ENCODE peak calls at places on chromosomes 7 and 10, in five cellular contexts. P, G, K, Z and J are unnamed samples.
A peak's percentile ranks its signal among the peaks of the same experiment; 100 is the strongest.

GRCh38 chr10:92990615-92991014 is 70.0 kb upstream of the CYP26C1 start:
- DNase-seq in P (no peak), G (no peak), K (no peak), Z (no peak), J (no peak)

GRCh38 chr10:48693206-48693605 is 8.5 kb downstream of the WDFY4 start:
- DNase-seq in P (no peak), G (no peak), K (no peak), Z (no peak), J (no peak)

GRCh38 chr7:85522070-85522469 is 335.2 kb upstream of the SEMA3D start:
- DNase-seq in P (no peak), G (no peak), K (no peak), Z (no peak), J (no peak)

GRCh38 chr7:156988605-156989185 is 21.8 kb downstream of the MNX1 start:
- DNase-seq in P (peak; percentile 75), G (no peak), K (no peak), Z (peak; percentile 68), J (no peak)

GRCh38 chr10:92747600-92747999 is 57.8 kb downstream of the HHEX start:
- DNase-seq in P (no peak), G (no peak), K (no peak), Z (no peak), J (no peak)

GRCh38 chr10:44397476-44398225 is 12.8 kb upstream of the CXCL12 start:
- DNase-seq in P (peak; percentile 62), G (no peak), K (no peak), Z (no peak), J (no peak)

GRCh38 chr10:51020175-51020574 is 54.1 kb upstream of the PRKG1 start:
- DNase-seq in P (no peak), G (no peak), K (no peak), Z (no peak), J (no peak)

GRCh38 chr10:105837951-105838350 is 1196.9 kb downstream of the SORCS3 start:
- DNase-seq in P (no peak), G (no peak), K (no peak), Z (no peak), J (no peak)

GRCh38 chr10:69327463-69328345 is 49.4 kb downstream of the HK1 start:
- DNase-seq in P (peak; percentile 90), G (peak; percentile 16), K (peak; percentile 77), Z (peak; percentile 71), J (no peak)

GRCh38 chr7:141585592-141586510 is 34.6 kb downstream of the AGK start:
- DNase-seq in P (no peak), G (no peak), K (no peak), Z (no peak), J (no peak)

GRCh38 chr7:49776994-49777393 is 3.6 kb downstream of the VWC2 start:
- DNase-seq in P (no peak), G (no peak), K (no peak), Z (peak; percentile 15), J (peak; percentile 57)

GRCh38 chr10:132336064-132336746 is 4.2 kb downstream of the LRRC27 start:
- DNase-seq in P (no peak), G (no peak), K (no peak), Z (no peak), J (no peak)

GRCh38 chr10:118523775-118524174 is 71.7 kb downstream of the PRLHR start:
- DNase-seq in P (no peak), G (no peak), K (no peak), Z (no peak), J (no peak)

GRCh38 chr7:43481905-43482678 is 100.8 kb upstream of the STK17A start:
- DNase-seq in P (no peak), G (no peak), K (no peak), Z (no peak), J (no peak)

GRCh38 chr7:143269254-143269653 is 6.0 kb downstream of the GSTK1 start:
- DNase-seq in P (no peak), G (no peak), K (no peak), Z (no peak), J (no peak)

GRCh38 chr7:134585897-134586296 is 37.0 kb downstream of the AKR1B15 start:
- DNase-seq in P (no peak), G (no peak), K (no peak), Z (no peak), J (no peak)

GRCh38 chr10:6030217-6030616 is 31.9 kb downstream of the IL2RA start:
- DNase-seq in P (no peak), G (no peak), K (no peak), Z (no peak), J (no peak)

GRCh38 chr10:36880898-36881297 is 244.5 kb upstream of the ANKRD30A start:
- DNase-seq in P (no peak), G (no peak), K (no peak), Z (no peak), J (no peak)

GRCh38 chr10:89450901-89451300 is 36.5 kb downstream of the IFIT5 start:
- DNase-seq in P (no peak), G (no peak), K (no peak), Z (no peak), J (no peak)

GRCh38 chr10:29534590-29534989 is 100.2 kb downstream of the SVIL start:
- DNase-seq in P (no peak), G (no peak), K (no peak), Z (no peak), J (no peak)

GRCh38 chr10:29533696-29534285 is 101.0 kb downstream of the SVIL start:
- DNase-seq in P (no peak), G (no peak), K (no peak), Z (peak; percentile 58), J (no peak)

GRCh38 chr10:29537799-29538198 is 97.0 kb downstream of the SVIL start:
- DNase-seq in P (no peak), G (no peak), K (no peak), Z (no peak), J (no peak)

GRCh38 chr10:29535012-29535777 is 99.6 kb downstream of the SVIL start:
- DNase-seq in P (no peak), G (no peak), K (peak; percentile 51), Z (peak; percentile 95), J (peak; percentile 33)

DNA sequence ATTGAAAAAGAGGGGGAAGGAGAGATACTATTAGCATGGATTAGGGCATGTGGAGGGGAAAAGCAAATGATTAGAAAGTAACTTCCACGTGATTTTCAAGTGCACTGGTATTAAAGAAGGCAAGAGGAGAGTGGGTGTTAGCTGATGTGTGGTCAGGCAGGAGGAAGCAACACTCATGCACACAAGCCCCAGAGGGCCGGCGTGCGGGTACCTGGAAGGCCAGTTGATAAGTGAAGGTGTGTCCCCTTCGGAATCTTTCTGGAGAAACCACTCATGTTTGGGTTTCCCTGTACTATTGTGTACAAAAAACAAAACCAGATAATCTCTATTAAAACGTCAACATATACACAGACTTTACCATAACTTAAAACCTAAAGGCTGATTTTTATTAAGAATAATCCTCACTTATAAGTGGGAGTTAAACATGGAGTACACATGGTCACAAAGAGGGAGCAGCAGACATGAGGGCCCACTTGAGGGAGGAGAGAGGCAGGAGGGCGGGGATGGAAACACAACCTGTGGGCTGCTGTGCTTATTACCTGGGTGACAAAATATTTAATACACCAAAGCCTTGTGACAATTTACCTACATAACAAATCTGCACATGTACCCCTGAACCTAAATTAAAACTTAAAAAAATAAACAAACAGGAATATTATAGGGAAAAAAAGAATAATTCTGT is 98.9 kb downstream of the SVIL start:
- DNase-seq in P (no peak), G (no peak), K (no peak), Z (no peak), J (no peak)
- H3K4me3 ChIP-seq in P (no peak overlapping the region), G (no peak overlapping the region), K (peak overlapping the region; percentile 34), Z (no peak overlapping the region), J (no peak overlapping the region)

DNA sequence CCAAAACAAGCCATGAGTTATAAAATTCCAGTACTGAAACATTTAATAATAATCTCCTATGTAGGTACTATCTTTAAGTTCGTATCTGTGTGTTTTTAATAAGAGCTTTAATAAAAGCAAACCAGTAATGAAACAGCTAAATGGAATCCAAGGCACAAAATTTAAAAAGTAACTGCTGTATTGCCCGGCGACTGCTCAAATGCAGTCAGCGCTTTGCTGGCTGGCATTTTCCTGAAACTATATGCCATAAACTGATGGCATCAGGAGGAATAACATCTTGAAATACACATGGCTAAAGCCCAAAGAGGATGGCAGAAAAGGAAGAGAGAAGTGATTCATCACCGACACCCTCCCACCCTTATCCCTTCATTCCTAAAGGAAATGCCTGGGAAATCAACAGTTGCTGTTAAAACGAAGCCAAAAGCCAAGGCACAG is 133.1 kb downstream of the CUBN start:
- DNase-seq in P (no peak), G (no peak), K (no peak), Z (no peak), J (no peak)
- H3K27ac ChIP-seq in P (peak overlapping the region; percentile 21), G (no peak overlapping the region), K (peak overlapping the region; percentile 78), Z (no peak overlapping the region), J (no peak overlapping the region)

GRCh38 chr7:158411232-158411950 is 176.2 kb downstream of the PTPRN2 start:
- DNase-seq in P (peak; percentile 75), G (no peak), K (no peak), Z (no peak), J (no peak)
- H3K9me3 ChIP-seq in P (no peaks in the 10 kb centered on the region), G (no peaks in the 10 kb centered on the region), K (no peaks in the 10 kb centered on the region), Z (no peaks in the 10 kb centered on the region), J (peaks cover 17% of the 10 kb centered on the region)

DNA sequence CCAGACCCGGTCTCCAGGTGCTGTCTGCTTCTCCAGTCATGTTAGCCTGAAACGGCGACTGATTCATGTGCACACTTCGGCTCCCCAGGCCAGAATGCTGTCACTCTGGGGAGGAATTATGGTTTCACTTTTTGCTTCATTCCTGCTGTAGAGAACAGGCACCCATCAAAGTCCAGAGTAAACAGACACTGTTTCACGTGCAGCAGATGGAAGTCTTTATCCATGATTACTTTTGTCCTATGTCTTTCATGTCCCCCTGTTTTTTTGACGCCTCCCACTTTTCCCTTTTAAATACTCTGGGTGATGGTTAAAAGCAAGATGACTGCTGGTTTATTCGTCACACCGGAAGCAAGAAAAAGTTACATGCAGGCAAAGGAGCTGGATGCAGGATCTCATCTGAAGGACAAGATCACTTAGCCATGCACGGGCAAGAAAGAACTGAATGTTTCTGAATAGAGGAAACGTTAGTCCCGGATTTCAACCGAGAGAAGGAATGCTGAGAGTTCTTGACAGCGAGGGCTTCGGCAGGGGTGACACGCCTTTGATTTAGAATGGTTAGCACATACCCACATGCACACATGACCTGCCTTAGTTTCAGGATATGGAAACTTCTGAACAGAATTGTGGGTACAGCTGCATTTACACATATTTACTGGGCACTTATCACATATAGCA is 250.0 kb upstream of the KLF6 start:
- DNase-seq in P (no peak), G (no peak), K (no peak), Z (no peak), J (no peak)
- H3K4me3 ChIP-seq in P (peak overlapping the region; percentile 34), G (peak overlapping the region; percentile 44), K (peak overlapping the region; percentile 45), Z (no peak overlapping the region), J (no peak overlapping the region)

DNA sequence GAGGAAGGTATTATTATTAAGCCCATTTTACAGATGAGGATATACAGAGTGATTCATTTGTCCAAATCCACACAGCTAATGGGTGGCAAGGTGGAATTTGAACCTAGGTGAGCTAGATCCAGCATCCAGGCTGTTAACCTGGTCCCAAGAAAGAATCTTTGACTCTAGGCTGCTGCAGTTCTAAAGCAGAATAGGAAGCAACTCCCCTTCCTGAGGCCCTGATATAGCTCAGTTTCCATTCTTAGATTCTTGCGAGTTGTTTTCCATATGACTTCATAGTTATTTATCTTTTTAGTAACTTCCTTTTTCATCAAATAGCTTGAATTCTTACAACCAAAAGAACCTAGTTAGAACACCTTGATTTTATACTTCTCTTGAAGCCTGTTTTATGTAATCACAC is 24.1 kb upstream of the ZC3HAV1L start:
- DNase-seq in P (no peak), G (no peak), K (no peak), Z (no peak), J (no peak)
- H3K27ac ChIP-seq in P (no peak overlapping the region), G (no peak overlapping the region), K (peak overlapping the region; percentile 87), Z (no peak overlapping the region), J (no peak overlapping the region)